ENCODE peak calls at places on chromosomes 4 and X, in five cellular contexts. G, H, M, K and B are unnamed samples.

GRCh38 chr4:85860066-85860465 is 385.1 kb downstream of the ARHGAP24 start:
- DNase-seq in H (peak), M (no peak), K (no peak), G (no peak), B (no peak)

GRCh38 chrX:100913111-100913510 is 15.6 kb downstream of the XKRX start:
- DNase-seq in G (no peak), K (no peak), H (no peak), M (no peak), B (no peak)

GRCh38 chrX:13386092-13386491 is 66.2 kb upstream of the ATXN3L start:
- DNase-seq in G (no peak), H (no peak), K (no peak), M (no peak), B (no peak)

GRCh38 chrX:17621566-17622270 is 115.6 kb upstream of the SCML1 start:
- DNase-seq in G (no peak), K (no peak), H (no peak), M (no peak), B (no peak)

GRCh38 chr4:117085185-117085701 is at the start of gene TRAM1L1:
- DNase-seq in K (no peak), M (peak), G (peak), H (peak), B (no peak)

GRCh38 chr4:139202984-139203383 is 26.0 kb upstream of the ELF2 start:
- DNase-seq in M (no peak), H (no peak), G (no peak), K (no peak), B (no peak)

GRCh38 chr4:150173854-150174398 is 95.7 kb downstream of the DCLK2 start:
- DNase-seq in K (no peak), G (no peak), H (no peak), M (no peak), B (no peak)

GRCh38 chr4:56468097-56468422 is 643 bp downstream of the SRP72 start:
- DNase-seq in M (peak), K (no peak), H (peak), G (peak), B (peak)

GRCh38 chr4:180234730-180235129 is 2008.5 kb upstream of the TENM3 start:
- DNase-seq in M (no peak), G (peak), K (no peak), H (no peak), B (no peak)

GRCh38 chrX:39560285-39560684 is 537.5 kb downstream of the BCOR start:
- DNase-seq in M (no peak), G (no peak), H (no peak), K (no peak), B (no peak)

GRCh38 chr4:170423137-170423536 is 333.4 kb upstream of the AADAT start:
- DNase-seq in G (no peak), H (no peak), M (no peak), K (no peak), B (no peak)

GRCh38 chr4:180999217-180999616 is 1244.0 kb upstream of the TENM3 start:
- DNase-seq in H (no peak), G (no peak), K (no peak), M (no peak), B (no peak)

GRCh38 chrX:40504801-40505605 is 75.8 kb upstream of the ATP6AP2 start:
- DNase-seq in G (no peak), H (peak), M (no peak), K (no peak), B (no peak)